ENCODE peak calls at places on chromosomes 7 and 10, in seven cellular contexts. Y is stimulated activated CD8-positive, alpha-beta memory T cell treated with anti-CD3 and anti-CD28 coated beads, Interleukin-15, amount 100 ng/mL, for 24 hours; W is activated naive CD4-positive, alpha-beta T cell; T is tibial artery; N is fibroblast of the aortic adventitia; M is mucosa of gallbladder; J is H7. V is an unnamed sample.

GRCh38 chr10:78211476-78212110 is 177.9 kb downstream of the RPS24 start:
- DNase-seq in Y (no peak), W (no peak), T (no peak), N (peak), M (peak), J (peak), V (peak)

GRCh38 chr10:78326372-78326771 is 292.7 kb downstream of the RPS24 start:
- DNase-seq in Y (no peak), W (no peak), T (no peak), N (no peak), M (no peak), J (no peak), V (no peak)

GRCh38 chr7:95471076-95471475 is 14.7 kb upstream of the ASB4 start:
- DNase-seq in Y (no peak), W (no peak), T (no peak), N (no peak), M (no peak), J (no peak), V (no peak)

GRCh38 chr7:8443871-8444756 is 10.7 kb downstream of the NXPH1 start:
- DNase-seq in Y (no peak), W (no peak), T (no peak), N (no peak), M (peak), J (peak), V (no peak)

GRCh38 chr7:30665043-30665442 is 17.2 kb downstream of the CRHR2 start:
- DNase-seq in Y (no peak), W (no peak), T (no peak), N (no peak), M (no peak), J (no peak), V (no peak)

GRCh38 chr10:72694476-72695369 is 2.8 kb downstream of the MCU start:
- DNase-seq in Y (no peak), W (no peak), T (no peak), N (peak), M (peak), J (no peak), V (no peak)

GRCh38 chr7:41955475-41956243 is 252.8 kb upstream of the INHBA start:
- DNase-seq in Y (no peak), W (no peak), T (peak), N (peak), M (peak), J (peak), V (no peak)

GRCh38 chr7:46156039-46156438 is 235.0 kb upstream of the IGFBP3 start:
- DNase-seq in Y (no peak), W (no peak), T (no peak), N (no peak), M (no peak), J (no peak), V (no peak)

GRCh38 chr10:89428873-89429272 is 14.5 kb downstream of the IFIT5 start:
- DNase-seq in Y (no peak), W (no peak), T (no peak), N (no peak), M (no peak), J (no peak), V (no peak)

GRCh38 chr7:137715546-137715945 is 131.2 kb downstream of the DGKI start:
- DNase-seq in Y (no peak), W (no peak), T (no peak), N (peak), M (no peak), J (no peak), V (no peak)

GRCh38 chr7:79290841-79291497 is 162.5 kb downstream of the MAGI2 start:
- DNase-seq in Y (no peak), W (no peak), T (no peak), N (peak), M (no peak), J (no peak), V (no peak)

GRCh38 chr7:516606-517456 is 2.8 kb downstream of the PDGFA start:
- DNase-seq in Y (no peak), W (no peak), T (peak), N (peak), M (peak), J (peak), V (peak)

GRCh38 chr10:95337354-95337753 is 46.6 kb upstream of the PDLIM1 start:
- DNase-seq in Y (no peak), W (no peak), T (no peak), N (no peak), M (no peak), J (no peak), V (no peak)

GRCh38 chr7:131629203-131629871 is 72.9 kb upstream of the PODXL start:
- DNase-seq in Y (no peak), W (no peak), T (no peak), N (peak), M (no peak), J (no peak), V (no peak)

GRCh38 chr7:152521420-152522337 is 85.9 kb upstream of the KMT2C start:
- DNase-seq in Y (no peak), W (no peak), T (no peak), N (peak), M (peak), J (no peak), V (no peak)

GRCh38 chr7:134750083-134751062 is 29.1 kb upstream of the CALD1 start:
- DNase-seq in Y (peak), W (peak), T (no peak), N (peak), M (peak), J (peak), V (peak)

GRCh38 chr7:113730309-113730955 is 188.4 kb downstream of the PPP1R3A start:
- DNase-seq in Y (no peak), W (no peak), T (no peak), N (peak), M (no peak), J (no peak), V (no peak)

GRCh38 chr7:86282014-86282682 is 361.6 kb upstream of the GRM3 start:
- DNase-seq in Y (no peak), W (no peak), T (no peak), N (no peak), M (no peak), J (peak), V (no peak)

GRCh38 chr7:32892521-32893224 is 1.1 kb upstream of the KBTBD2 start:
- DNase-seq in Y (peak), W (peak), T (peak), N (peak), M (peak), J (no peak), V (peak)

GRCh38 chr10:122637371-122637770 is 62.3 kb downstream of the C10orf120 start:
- DNase-seq in Y (no peak), W (no peak), T (peak), N (no peak), M (no peak), J (no peak), V (no peak)

GRCh38 chr7:114212753-114213439 is 201.7 kb upstream of the FOXP2 start:
- DNase-seq in Y (no peak), W (no peak), T (no peak), N (no peak), M (no peak), J (no peak), V (no peak)

GRCh38 chr7:98474558-98474957 is 73.7 kb upstream of the BAIAP2L1 start:
- DNase-seq in Y (no peak), W (no peak), T (no peak), N (peak), M (no peak), J (no peak), V (no peak)

GRCh38 chr10:116521424-116522305 is 24.1 kb upstream of the PNLIP start:
- DNase-seq in Y (no peak), W (no peak), T (no peak), N (peak), M (peak), J (peak), V (peak)

GRCh38 chr7:112459645-112460044 is 9.4 kb downstream of the IFRD1 start:
- DNase-seq in Y (no peak), W (no peak), T (no peak), N (no peak), M (no peak), J (no peak), V (no peak)